ENCODE peak calls at places on chromosomes 1 and 21, in four cellular contexts. S, R, O and K are unnamed samples.

GRCh38 chr1:193320281-193320680 is 133.9 kb upstream of the B3GALT2 start:
- DNase-seq in R (no peak), O (no peak), S (no peak), K (no peak)

GRCh38 chr1:86207323-86207722 is 50.8 kb upstream of the COL24A1 start:
- DNase-seq in R (no peak), S (no peak), O (no peak), K (no peak)

GRCh38 chr21:29190920-29191319 is 60.5 kb downstream of the MAP3K7CL start:
- DNase-seq in O (no peak), R (no peak), S (peak), K (no peak)

GRCh38 chr1:198873696-198874230 is 234.9 kb downstream of the PTPRC start:
- DNase-seq in S (no peak), R (no peak), O (no peak), K (no peak)

GRCh38 chr21:43805275-43805800 is 16.0 kb downstream of the RRP1 start:
- DNase-seq in S (no peak), R (no peak), O (peak), K (peak)

GRCh38 chr1:12165342-12165741 is 1.4 kb upstream of the TNFRSF1B start:
- DNase-seq in R (no peak), O (no peak), S (no peak), K (no peak)

GRCh38 chr1:102834688-102835320 is 273.5 kb downstream of the COL11A1 start:
- DNase-seq in O (no peak), S (no peak), R (no peak), K (no peak)

GRCh38 chr1:214514032-214514818 is 37.2 kb downstream of the PTPN14 start:
- DNase-seq in R (no peak), S (no peak), O (no peak), K (no peak)

GRCh38 chr1:192303029-192303428 is 13.8 kb upstream of the RGS21 start:
- DNase-seq in R (no peak), O (no peak), S (no peak), K (no peak)

GRCh38 chr1:73065585-73065984 is 783.2 kb upstream of the NEGR1 start:
- DNase-seq in S (no peak), O (no peak), R (peak), K (no peak)

GRCh38 chr1:100131623-100132022 is 1.1 kb downstream of the SASS6 start:
- DNase-seq in O (no peak), S (no peak), R (no peak), K (no peak)

GRCh38 chr1:193458628-193459027 is 272.2 kb upstream of the B3GALT2 start:
- DNase-seq in S (no peak), O (no peak), R (no peak), K (no peak)

GRCh38 chr1:232404981-232405380 is 225.0 kb downstream of the SIPA1L2 start:
- DNase-seq in R (no peak), S (no peak), O (no peak), K (no peak)

GRCh38 chr1:151832318-151832984 is 849 bp upstream of the RORC start:
- DNase-seq in S (peak), R (peak), O (no peak), K (no peak)

GRCh38 chr1:109084563-109085517 is 5.7 kb upstream of the TMEM167B start:
- DNase-seq in R (no peak), S (peak), O (no peak), K (no peak)

GRCh38 chr21:39094087-39094785 is 89.0 kb downstream of the PSMG1 start:
- DNase-seq in S (no peak), O (no peak), R (no peak), K (no peak)

GRCh38 chr1:33130297-33130696 is 49.3 kb downstream of the AZIN2 start:
- DNase-seq in S (no peak), R (no peak), O (no peak), K (no peak)

GRCh38 chr1:27003745-27004470 is 8.7 kb downstream of the TENT5B start:
- DNase-seq in S (peak), O (no peak), R (no peak), K (no peak)

GRCh38 chr1:68165665-68166064 is 66.7 kb downstream of the WLS start:
- DNase-seq in R (no peak), S (no peak), O (no peak), K (no peak)

GRCh38 chr1:224670506-224670905 is 54.4 kb downstream of the CNIH3 start:
- DNase-seq in S (no peak), O (no peak), R (no peak), K (no peak)

GRCh38 chr1:224666911-224667310 is 50.8 kb downstream of the CNIH3 start:
- DNase-seq in S (no peak), O (no peak), R (no peak), K (no peak)

GRCh38 chr1:224666078-224666477 is 50.0 kb downstream of the CNIH3 start:
- DNase-seq in S (no peak), R (no peak), O (no peak), K (no peak)

GRCh38 chr1:224669400-224669799 is 53.3 kb downstream of the CNIH3 start:
- DNase-seq in O (no peak), S (no peak), R (no peak), K (no peak)

GRCh38 chr1:224668991-224669390 is 52.9 kb downstream of the CNIH3 start:
- DNase-seq in O (no peak), S (no peak), R (peak), K (no peak)
- TF ChIP-seq MXI1 in O (no peak), S (no peak), R (no peak), K (no peak)

GRCh38 chr1:37825508-37825907 is 17.5 kb upstream of the YRDC start:
- DNase-seq in R (no peak), O (no peak), S (no peak), K (no peak)
- TF ChIP-seq SIN3A in R (no peak), O (no peak), S (no peak), K (no peak)

GRCh38 chr1:118786454-118787155 is 201.5 kb downstream of the TBX15 start:
- DNase-seq in R (no peak), O (no peak), S (no peak), K (no peak)

GRCh38 chr1:118788372-118788955 is 199.7 kb downstream of the TBX15 start:
- DNase-seq in O (no peak), R (no peak), S (no peak), K (no peak)

GRCh38 chr1:118791094-118791691 is 196.9 kb downstream of the TBX15 start:
- DNase-seq in O (no peak), R (no peak), S (no peak), K (no peak)

GRCh38 chr1:118783095-118783758 is 204.9 kb downstream of the TBX15 start:
- DNase-seq in R (no peak), O (no peak), S (no peak), K (no peak)

GRCh38 chr1:118785246-118785645 is 202.9 kb downstream of the TBX15 start:
- DNase-seq in S (no peak), R (no peak), O (no peak), K (no peak)
- TF ChIP-seq MXI1 in S (no peak), R (no peak), O (no peak), K (no peak)

GRCh38 chr1:224637510-224637909 is 21.4 kb downstream of the CNIH3 start:
- DNase-seq in S (no peak), O (no peak), R (no peak), K (no peak)
- TF ChIP-seq SIN3A in S (no peak), O (no peak), R (no peak), K (no peak)

GRCh38 chr1:229378586-229379442 is 36.0 kb upstream of the CCSAP start:
- DNase-seq in R (no peak), O (no peak), S (no peak), K (no peak)

GRCh38 chr1:229380514-229381160 is 37.8 kb upstream of the CCSAP start:
- DNase-seq in S (no peak), O (no peak), R (no peak), K (no peak)

GRCh38 chr1:229381234-229381633 is 38.4 kb upstream of the CCSAP start:
- DNase-seq in O (no peak), S (no peak), R (no peak), K (no peak)

GRCh38 chr1:229377429-229377828 is 34.6 kb upstream of the CCSAP start:
- DNase-seq in R (no peak), O (no peak), S (no peak), K (no peak)

DNA sequence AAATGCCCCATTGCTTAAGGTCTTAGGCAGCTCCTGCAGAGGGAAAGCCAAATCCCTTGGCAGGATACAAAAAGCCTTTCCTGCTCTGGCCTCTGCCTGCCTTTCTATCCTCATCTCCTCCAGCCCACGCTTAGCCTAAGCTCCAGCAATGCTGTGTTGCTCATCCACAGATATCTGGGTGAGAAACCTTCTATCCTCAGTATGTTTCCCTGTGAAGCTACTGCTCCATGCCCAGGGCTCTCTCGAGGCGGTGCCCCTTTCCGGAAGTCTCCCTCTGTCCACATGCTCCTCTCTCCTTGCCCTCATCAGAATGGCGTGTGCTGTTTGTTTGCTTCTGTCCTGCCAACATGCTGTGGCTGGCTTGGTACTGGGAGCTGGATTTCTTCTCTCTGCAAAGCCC is 37.1 kb upstream of the CCSAP start:
- DNase-seq in R (no peak), S (no peak), O (no peak), K (no peak)
- TF ChIP-seq MXI1 in R (no peak), S (no peak), O (no peak), K (no peak)

GRCh38 chr21:14975136-14975905 is 89.5 kb downstream of the NRIP1 start:
- DNase-seq in S (no peak), O (no peak), R (no peak), K (no peak)

GRCh38 chr21:14968821-14969220 is 96.0 kb downstream of the NRIP1 start:
- DNase-seq in R (no peak), O (no peak), S (no peak), K (no peak)

GRCh38 chr21:14968029-14968428 is 96.8 kb downstream of the NRIP1 start:
- DNase-seq in O (no peak), S (no peak), R (no peak), K (no peak)

GRCh38 chr21:14977814-14978213 is 87.0 kb downstream of the NRIP1 start:
- DNase-seq in O (no peak), S (no peak), R (no peak), K (no peak)

DNA sequence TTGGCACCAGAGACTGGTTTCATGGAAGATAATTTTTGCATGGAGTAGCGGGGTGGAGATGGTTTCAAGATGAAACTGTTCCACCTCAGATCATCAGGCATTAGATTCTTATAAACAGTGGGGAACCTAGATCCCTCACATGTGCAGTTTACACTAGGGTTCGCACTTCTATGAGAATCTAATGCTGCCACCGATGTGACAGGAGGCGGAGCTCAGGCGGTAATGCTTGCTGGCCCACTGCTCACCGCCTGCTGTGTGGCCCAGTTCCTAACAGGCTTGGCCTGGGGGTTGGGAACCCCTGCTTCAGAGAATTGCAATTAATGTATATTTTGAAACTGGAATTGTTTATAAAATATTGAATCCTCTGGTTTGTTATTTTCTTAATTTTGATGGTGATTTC is 92.1 kb downstream of the NRIP1 start:
- DNase-seq in O (no peak), R (no peak), S (no peak), K (no peak)
- TF ChIP-seq SIN3A in O (no peak), R (no peak), S (no peak), K (no peak)

GRCh38 chr1:154519661-154520060 is 17.4 kb upstream of the SHE start:
- DNase-seq in O (no peak), S (no peak), R (no peak), K (no peak)
- TF ChIP-seq MXI1 in O (no peak), S (no peak), R (no peak), K (no peak)

GRCh38 chr1:53826367-53826766 is 11.7 kb downstream of the NDC1 start:
- DNase-seq in O (no peak), S (no peak), R (no peak), K (no peak)
- TF ChIP-seq SIN3A in O (no peak), S (no peak), R (no peak), K (no peak)